ENCODE peak calls at places on chromosome 4, in eight cellular contexts. One of them, this sample, is unnamed. For H3K4me1, the result is how much of the 10 kb centered on the place peaks cover.

GRCh38 chr4:158996669-158997074 is 106.2 kb upstream of the RAPGEF2 start:
- DNase-seq in effector memory CD4-positive, alpha-beta T cell: no peak
- DNase-seq in left ventricle myocardium inferior: no peak
- DNase-seq in tibial artery: no peak
- DNase-seq in aorta: no peak
- DNase-seq in uterus: no peak
- DNase-seq in adrenal gland: peak
- DNase-seq in psoas muscle: no peak
- DNase-seq in this sample: no peak

GRCh38 chr4:148770377-148770776 is 328.2 kb upstream of the NR3C2 start:
- DNase-seq in effector memory CD4-positive, alpha-beta T cell: no peak
- DNase-seq in left ventricle myocardium inferior: no peak
- DNase-seq in tibial artery: no peak
- DNase-seq in aorta: no peak
- DNase-seq in uterus: no peak
- DNase-seq in adrenal gland: no peak
- DNase-seq in psoas muscle: no peak
- DNase-seq in this sample: no peak

GRCh38 chr4:15021946-15022345 is 19.7 kb downstream of the CPEB2 start:
- DNase-seq in effector memory CD4-positive, alpha-beta T cell: no peak
- DNase-seq in left ventricle myocardium inferior: no peak
- DNase-seq in tibial artery: no peak
- DNase-seq in aorta: no peak
- DNase-seq in uterus: no peak
- DNase-seq in adrenal gland: no peak
- DNase-seq in psoas muscle: no peak
- DNase-seq in this sample: no peak

GRCh38 chr4:119099227-119099910 is 36.3 kb upstream of the MYOZ2 start:
- DNase-seq in effector memory CD4-positive, alpha-beta T cell: no peak
- DNase-seq in left ventricle myocardium inferior: no peak
- DNase-seq in tibial artery: no peak
- DNase-seq in aorta: no peak
- DNase-seq in uterus: no peak
- DNase-seq in adrenal gland: no peak
- DNase-seq in psoas muscle: no peak
- DNase-seq in this sample: no peak

GRCh38 chr4:111208970-111209369 is 586.1 kb upstream of the PITX2 start:
- DNase-seq in effector memory CD4-positive, alpha-beta T cell: no peak
- DNase-seq in left ventricle myocardium inferior: no peak
- DNase-seq in tibial artery: no peak
- DNase-seq in aorta: no peak
- DNase-seq in uterus: no peak
- DNase-seq in adrenal gland: no peak
- DNase-seq in psoas muscle: no peak
- DNase-seq in this sample: no peak

GRCh38 chr4:81049310-81049709 is 18.8 kb downstream of the BMP3 start:
- DNase-seq in effector memory CD4-positive, alpha-beta T cell: no peak
- DNase-seq in left ventricle myocardium inferior: no peak
- DNase-seq in tibial artery: no peak
- DNase-seq in aorta: no peak
- DNase-seq in uterus: no peak
- DNase-seq in adrenal gland: no peak
- DNase-seq in psoas muscle: no peak
- DNase-seq in this sample: no peak

GRCh38 chr4:2260336-2261109 is 1.4 kb downstream of the MXD4 start:
- DNase-seq in effector memory CD4-positive, alpha-beta T cell: no peak
- DNase-seq in left ventricle myocardium inferior: peak
- DNase-seq in tibial artery: peak
- DNase-seq in aorta: peak
- DNase-seq in uterus: peak
- DNase-seq in adrenal gland: peak
- DNase-seq in psoas muscle: peak
- DNase-seq in this sample: peak

GRCh38 chr4:70979445-70980008 is 13.9 kb upstream of the DCK start:
- DNase-seq in effector memory CD4-positive, alpha-beta T cell: no peak
- DNase-seq in left ventricle myocardium inferior: no peak
- DNase-seq in tibial artery: no peak
- DNase-seq in aorta: no peak
- DNase-seq in uterus: no peak
- DNase-seq in adrenal gland: no peak
- DNase-seq in psoas muscle: no peak
- DNase-seq in this sample: no peak

GRCh38 chr4:61517144-61517543 is 317.0 kb downstream of the ADGRL3 start:
- DNase-seq in effector memory CD4-positive, alpha-beta T cell: no peak
- DNase-seq in left ventricle myocardium inferior: no peak
- DNase-seq in tibial artery: no peak
- DNase-seq in aorta: peak
- DNase-seq in uterus: no peak
- DNase-seq in adrenal gland: no peak
- DNase-seq in psoas muscle: no peak
- DNase-seq in this sample: no peak

GRCh38 chr4:2948895-2949781 is 14.1 kb downstream of the NOP14 start:
- DNase-seq in effector memory CD4-positive, alpha-beta T cell: no peak
- DNase-seq in left ventricle myocardium inferior: no peak
- DNase-seq in tibial artery: no peak
- DNase-seq in aorta: no peak
- DNase-seq in uterus: no peak
- DNase-seq in adrenal gland: peak
- DNase-seq in psoas muscle: peak
- DNase-seq in this sample: no peak

GRCh38 chr4:128306992-128307581 is 19.5 kb upstream of the PGRMC2 start:
- DNase-seq in effector memory CD4-positive, alpha-beta T cell: no peak
- DNase-seq in left ventricle myocardium inferior: no peak
- DNase-seq in tibial artery: no peak
- DNase-seq in aorta: no peak
- DNase-seq in uterus: no peak
- DNase-seq in adrenal gland: no peak
- DNase-seq in psoas muscle: no peak
- DNase-seq in this sample: no peak

GRCh38 chr4:66160606-66161005 is 490.3 kb upstream of the EPHA5 start:
- DNase-seq in effector memory CD4-positive, alpha-beta T cell: no peak
- DNase-seq in left ventricle myocardium inferior: no peak
- DNase-seq in tibial artery: no peak
- DNase-seq in aorta: no peak
- DNase-seq in uterus: no peak
- DNase-seq in adrenal gland: no peak
- DNase-seq in psoas muscle: no peak
- DNase-seq in this sample: no peak

GRCh38 chr4:24417206-24417605 is 167.1 kb downstream of the DHX15 start:
- DNase-seq in effector memory CD4-positive, alpha-beta T cell: no peak
- DNase-seq in left ventricle myocardium inferior: no peak
- DNase-seq in tibial artery: no peak
- DNase-seq in aorta: no peak
- DNase-seq in uterus: no peak
- DNase-seq in adrenal gland: no peak
- DNase-seq in psoas muscle: no peak
- DNase-seq in this sample: no peak

GRCh38 chr4:102420563-102421221 is 75.4 kb upstream of the SLC39A8 start:
- DNase-seq in effector memory CD4-positive, alpha-beta T cell: no peak
- DNase-seq in left ventricle myocardium inferior: no peak
- DNase-seq in tibial artery: no peak
- DNase-seq in aorta: no peak
- DNase-seq in uterus: no peak
- DNase-seq in adrenal gland: no peak
- DNase-seq in psoas muscle: no peak
- DNase-seq in this sample: no peak

GRCh38 chr4:40980318-40980883 is 230.6 kb downstream of the NSUN7 start:
- DNase-seq in effector memory CD4-positive, alpha-beta T cell: no peak
- DNase-seq in left ventricle myocardium inferior: no peak
- DNase-seq in tibial artery: no peak
- DNase-seq in aorta: no peak
- DNase-seq in uterus: no peak
- DNase-seq in adrenal gland: no peak
- DNase-seq in psoas muscle: no peak
- DNase-seq in this sample: no peak

GRCh38 chr4:129550281-129550785 is 454.4 kb downstream of the C4orf33 start:
- DNase-seq in effector memory CD4-positive, alpha-beta T cell: no peak
- DNase-seq in left ventricle myocardium inferior: no peak
- DNase-seq in tibial artery: no peak
- DNase-seq in aorta: no peak
- DNase-seq in uterus: no peak
- DNase-seq in adrenal gland: no peak
- DNase-seq in psoas muscle: no peak
- DNase-seq in this sample: no peak

GRCh38 chr4:5812506-5813229 is 80.2 kb downstream of the CRMP1 start:
- DNase-seq in effector memory CD4-positive, alpha-beta T cell: no peak
- DNase-seq in left ventricle myocardium inferior: no peak
- DNase-seq in tibial artery: no peak
- DNase-seq in aorta: no peak
- DNase-seq in uterus: no peak
- DNase-seq in adrenal gland: peak
- DNase-seq in psoas muscle: no peak
- DNase-seq in this sample: peak

GRCh38 chr4:140092094-140092820 is 61.7 kb downstream of the MAML3 start:
- DNase-seq in effector memory CD4-positive, alpha-beta T cell: no peak
- DNase-seq in left ventricle myocardium inferior: peak
- DNase-seq in tibial artery: peak
- DNase-seq in aorta: no peak
- DNase-seq in uterus: peak
- DNase-seq in adrenal gland: peak
- DNase-seq in psoas muscle: no peak
- DNase-seq in this sample: peak

GRCh38 chr4:104682311-104682710 is 187.6 kb upstream of the CXXC4 start:
- DNase-seq in effector memory CD4-positive, alpha-beta T cell: no peak
- DNase-seq in left ventricle myocardium inferior: no peak
- DNase-seq in tibial artery: no peak
- DNase-seq in aorta: no peak
- DNase-seq in uterus: no peak
- DNase-seq in adrenal gland: no peak
- DNase-seq in psoas muscle: no peak
- DNase-seq in this sample: no peak

GRCh38 chr4:116020141-116020722 is 906.8 kb upstream of the NDST4 start:
- DNase-seq in effector memory CD4-positive, alpha-beta T cell: no peak
- DNase-seq in left ventricle myocardium inferior: no peak
- DNase-seq in tibial artery: no peak
- DNase-seq in aorta: no peak
- DNase-seq in uterus: no peak
- DNase-seq in adrenal gland: no peak
- DNase-seq in psoas muscle: no peak
- DNase-seq in this sample: no peak

GRCh38 chr4:88866862-88867550 is 169.4 kb upstream of the NAP1L5 start:
- DNase-seq in effector memory CD4-positive, alpha-beta T cell: no peak
- DNase-seq in left ventricle myocardium inferior: no peak
- DNase-seq in tibial artery: no peak
- DNase-seq in aorta: no peak
- DNase-seq in uterus: no peak
- DNase-seq in adrenal gland: no peak
- DNase-seq in psoas muscle: no peak
- DNase-seq in this sample: no peak

GRCh38 chr4:82380831-82381230 is 7.0 kb upstream of the HNRNPD start:
- DNase-seq in effector memory CD4-positive, alpha-beta T cell: no peak
- DNase-seq in left ventricle myocardium inferior: no peak
- DNase-seq in tibial artery: no peak
- DNase-seq in aorta: no peak
- DNase-seq in uterus: no peak
- DNase-seq in adrenal gland: no peak
- DNase-seq in psoas muscle: no peak
- DNase-seq in this sample: no peak
- H3K27ac ChIP-seq in effector memory CD4-positive, alpha-beta T cell: no peak
- H3K27ac ChIP-seq in left ventricle myocardium inferior: peak
- H3K27ac ChIP-seq in tibial artery: no peak
- H3K27ac ChIP-seq in aorta: no peak
- H3K27ac ChIP-seq in uterus: no peak
- H3K27ac ChIP-seq in adrenal gland: no peak
- H3K27ac ChIP-seq in psoas muscle: peak
- H3K27ac ChIP-seq in this sample: peak

DNA sequence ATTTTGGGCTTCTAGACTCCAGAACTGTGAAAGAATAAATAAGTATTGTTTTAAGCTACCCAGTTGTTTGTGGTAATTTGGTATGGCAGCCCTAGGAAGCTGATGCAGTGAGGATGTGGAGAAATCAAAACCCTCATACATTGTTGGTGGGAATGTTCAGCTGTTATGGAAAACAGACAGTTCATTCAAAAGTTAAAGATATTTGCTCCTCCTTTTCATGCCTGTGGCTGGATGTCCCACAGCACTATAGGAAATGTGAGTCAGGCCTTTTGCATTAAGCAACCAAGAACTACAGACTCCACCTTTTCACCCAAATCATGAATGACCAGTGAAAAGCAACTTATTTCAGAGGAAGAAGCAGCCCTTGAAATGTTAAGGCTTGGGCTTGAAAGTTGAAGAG is 6.7 kb downstream of the BBS12 start:
- DNase-seq in effector memory CD4-positive, alpha-beta T cell: no peak
- DNase-seq in left ventricle myocardium inferior: no peak
- DNase-seq in tibial artery: no peak
- DNase-seq in aorta: no peak
- DNase-seq in uterus: no peak
- DNase-seq in adrenal gland: no peak
- DNase-seq in psoas muscle: no peak
- DNase-seq in this sample: no peak
- H3K4me3 ChIP-seq in effector memory CD4-positive, alpha-beta T cell: no peak
- H3K4me3 ChIP-seq in left ventricle myocardium inferior: no peak
- H3K4me3 ChIP-seq in tibial artery: no peak
- H3K4me3 ChIP-seq in aorta: no peak
- H3K4me3 ChIP-seq in uterus: no peak
- H3K4me3 ChIP-seq in adrenal gland: no peak
- H3K4me3 ChIP-seq in psoas muscle: no peak
- H3K4me3 ChIP-seq in this sample: no peak

GRCh38 chr4:184430163-184430562 is 44.2 kb downstream of the IRF2 start:
- DNase-seq in effector memory CD4-positive, alpha-beta T cell: no peak
- DNase-seq in left ventricle myocardium inferior: no peak
- DNase-seq in tibial artery: no peak
- DNase-seq in aorta: no peak
- DNase-seq in uterus: no peak
- DNase-seq in adrenal gland: no peak
- DNase-seq in psoas muscle: no peak
- DNase-seq in this sample: no peak

GRCh38 chr4:184424993-184425758 is 49.2 kb downstream of the IRF2 start:
- DNase-seq in effector memory CD4-positive, alpha-beta T cell: no peak
- DNase-seq in left ventricle myocardium inferior: peak
- DNase-seq in tibial artery: no peak
- DNase-seq in aorta: no peak
- DNase-seq in uterus: no peak
- DNase-seq in adrenal gland: peak
- DNase-seq in psoas muscle: peak
- DNase-seq in this sample: peak

GRCh38 chr4:184427093-184427492 is 47.3 kb downstream of the IRF2 start:
- DNase-seq in effector memory CD4-positive, alpha-beta T cell: no peak
- DNase-seq in left ventricle myocardium inferior: no peak
- DNase-seq in tibial artery: no peak
- DNase-seq in aorta: no peak
- DNase-seq in uterus: no peak
- DNase-seq in adrenal gland: no peak
- DNase-seq in psoas muscle: no peak
- DNase-seq in this sample: no peak

GRCh38 chr4:184428787-184429186 is 45.6 kb downstream of the IRF2 start:
- DNase-seq in effector memory CD4-positive, alpha-beta T cell: no peak
- DNase-seq in left ventricle myocardium inferior: no peak
- DNase-seq in tibial artery: no peak
- DNase-seq in aorta: no peak
- DNase-seq in uterus: no peak
- DNase-seq in adrenal gland: no peak
- DNase-seq in psoas muscle: no peak
- DNase-seq in this sample: no peak

GRCh38 chr4:184427687-184428086 is 46.7 kb downstream of the IRF2 start:
- DNase-seq in effector memory CD4-positive, alpha-beta T cell: no peak
- DNase-seq in left ventricle myocardium inferior: no peak
- DNase-seq in tibial artery: no peak
- DNase-seq in aorta: no peak
- DNase-seq in uterus: no peak
- DNase-seq in adrenal gland: no peak
- DNase-seq in psoas muscle: no peak
- DNase-seq in this sample: no peak
- H3K4me1 ChIP-seq in effector memory CD4-positive, alpha-beta T cell: under half
- H3K4me1 ChIP-seq in left ventricle myocardium inferior: half or more
- H3K4me1 ChIP-seq in tibial artery: under half
- H3K4me1 ChIP-seq in aorta: under half
- H3K4me1 ChIP-seq in uterus: under half
- H3K4me1 ChIP-seq in adrenal gland: half or more
- H3K4me1 ChIP-seq in psoas muscle: under half
- H3K4me1 ChIP-seq in this sample: half or more

GRCh38 chr4:1207603-1208265 is 35.4 kb upstream of the SPON2 start:
- DNase-seq in effector memory CD4-positive, alpha-beta T cell: no peak
- DNase-seq in left ventricle myocardium inferior: peak
- DNase-seq in tibial artery: peak
- DNase-seq in aorta: peak
- DNase-seq in uterus: peak
- DNase-seq in adrenal gland: peak
- DNase-seq in psoas muscle: peak
- DNase-seq in this sample: peak
- H3K27ac ChIP-seq in effector memory CD4-positive, alpha-beta T cell: no peak
- H3K27ac ChIP-seq in left ventricle myocardium inferior: peak
- H3K27ac ChIP-seq in tibial artery: peak
- H3K27ac ChIP-seq in aorta: no peak
- H3K27ac ChIP-seq in uterus: peak
- H3K27ac ChIP-seq in adrenal gland: no peak
- H3K27ac ChIP-seq in psoas muscle: peak
- H3K27ac ChIP-seq in this sample: peak

This sample was measured in heart left ventricle.